ENCODE peak calls at places on chromosomes 3 and 15, in ten cellular contexts. One of them, this sample, is unnamed.

GRCh38 chr15:71044006-71044405 is 71.3 kb upstream of the THSD4 start:
- DNase-seq in NCI-H1048: no peak
- DNase-seq in NCI-H1105 treated with DMSO at 0.1 percent for 48 hours: no peak
- DNase-seq in choroid plexus epithelial cell: peak
- DNase-seq in MCF 10A: peak
- DNase-seq in tibial artery: no peak
- DNase-seq in GM13976: no peak
- DNase-seq in stimulated activated CD4-positive, alpha-beta T cell treated with anti-CD3 and anti-CD28 coated beads, TNF-alpha, amount 100 ng/mL, for 1 hour: no peak
- DNase-seq in astrocyte of the spinal cord: peak
- DNase-seq in activated effector memory CD4-positive, alpha-beta T cell treated with anti-CD3 and anti-CD28 coated beads, Interleukin-2, amount 50 U/mL, for 16 hours: no peak
- DNase-seq in this sample: peak

GRCh38 chr3:159635047-159635641 is 353.5 kb upstream of the IL12A start:
- DNase-seq in GM13976: no peak
- DNase-seq in NCI-H1105 treated with DMSO at 0.1 percent for 48 hours: no peak
- DNase-seq in NCI-H1048: no peak
- DNase-seq in astrocyte of the spinal cord: peak
- DNase-seq in choroid plexus epithelial cell: peak
- DNase-seq in activated effector memory CD4-positive, alpha-beta T cell treated with anti-CD3 and anti-CD28 coated beads, Interleukin-2, amount 50 U/mL, for 16 hours: no peak
- DNase-seq in tibial artery: no peak
- DNase-seq in MCF 10A: peak
- DNase-seq in stimulated activated CD4-positive, alpha-beta T cell treated with anti-CD3 and anti-CD28 coated beads, TNF-alpha, amount 100 ng/mL, for 1 hour: no peak
- DNase-seq in this sample: peak

GRCh38 chr15:40146037-40146436 is 14.8 kb upstream of the BUB1B start:
- DNase-seq in NCI-H1105 treated with DMSO at 0.1 percent for 48 hours: no peak
- DNase-seq in MCF 10A: peak
- DNase-seq in astrocyte of the spinal cord: peak
- DNase-seq in stimulated activated CD4-positive, alpha-beta T cell treated with anti-CD3 and anti-CD28 coated beads, TNF-alpha, amount 100 ng/mL, for 1 hour: no peak
- DNase-seq in NCI-H1048: no peak
- DNase-seq in tibial artery: no peak
- DNase-seq in GM13976: no peak
- DNase-seq in activated effector memory CD4-positive, alpha-beta T cell treated with anti-CD3 and anti-CD28 coated beads, Interleukin-2, amount 50 U/mL, for 16 hours: no peak
- DNase-seq in choroid plexus epithelial cell: peak
- DNase-seq in this sample: peak

GRCh38 chr3:170356596-170357175 is 829 bp upstream of the SKIL start:
- DNase-seq in astrocyte of the spinal cord: peak
- DNase-seq in choroid plexus epithelial cell: no peak
- DNase-seq in MCF 10A: peak
- DNase-seq in NCI-H1048: no peak
- DNase-seq in GM13976: peak
- DNase-seq in tibial artery: peak
- DNase-seq in NCI-H1105 treated with DMSO at 0.1 percent for 48 hours: peak
- DNase-seq in stimulated activated CD4-positive, alpha-beta T cell treated with anti-CD3 and anti-CD28 coated beads, TNF-alpha, amount 100 ng/mL, for 1 hour: peak
- DNase-seq in activated effector memory CD4-positive, alpha-beta T cell treated with anti-CD3 and anti-CD28 coated beads, Interleukin-2, amount 50 U/mL, for 16 hours: peak
- DNase-seq in this sample: peak

GRCh38 chr3:49740427-49740826 is 16.7 kb upstream of the GMPPB start:
- DNase-seq in MCF 10A: no peak
- DNase-seq in stimulated activated CD4-positive, alpha-beta T cell treated with anti-CD3 and anti-CD28 coated beads, TNF-alpha, amount 100 ng/mL, for 1 hour: no peak
- DNase-seq in NCI-H1105 treated with DMSO at 0.1 percent for 48 hours: no peak
- DNase-seq in GM13976: no peak
- DNase-seq in NCI-H1048: no peak
- DNase-seq in activated effector memory CD4-positive, alpha-beta T cell treated with anti-CD3 and anti-CD28 coated beads, Interleukin-2, amount 50 U/mL, for 16 hours: no peak
- DNase-seq in astrocyte of the spinal cord: no peak
- DNase-seq in choroid plexus epithelial cell: no peak
- DNase-seq in tibial artery: no peak
- DNase-seq in this sample: no peak

GRCh38 chr15:52254331-52254730 is 41.3 kb downstream of the MYO5C start:
- DNase-seq in stimulated activated CD4-positive, alpha-beta T cell treated with anti-CD3 and anti-CD28 coated beads, TNF-alpha, amount 100 ng/mL, for 1 hour: no peak
- DNase-seq in activated effector memory CD4-positive, alpha-beta T cell treated with anti-CD3 and anti-CD28 coated beads, Interleukin-2, amount 50 U/mL, for 16 hours: no peak
- DNase-seq in NCI-H1105 treated with DMSO at 0.1 percent for 48 hours: no peak
- DNase-seq in choroid plexus epithelial cell: no peak
- DNase-seq in NCI-H1048: no peak
- DNase-seq in astrocyte of the spinal cord: no peak
- DNase-seq in tibial artery: no peak
- DNase-seq in GM13976: no peak
- DNase-seq in MCF 10A: no peak
- DNase-seq in this sample: no peak

GRCh38 chr3:129415830-129416229 is 12.6 kb downstream of the EFCAB12 start:
- DNase-seq in activated effector memory CD4-positive, alpha-beta T cell treated with anti-CD3 and anti-CD28 coated beads, Interleukin-2, amount 50 U/mL, for 16 hours: no peak
- DNase-seq in NCI-H1105 treated with DMSO at 0.1 percent for 48 hours: no peak
- DNase-seq in NCI-H1048: no peak
- DNase-seq in stimulated activated CD4-positive, alpha-beta T cell treated with anti-CD3 and anti-CD28 coated beads, TNF-alpha, amount 100 ng/mL, for 1 hour: no peak
- DNase-seq in tibial artery: peak
- DNase-seq in GM13976: no peak
- DNase-seq in astrocyte of the spinal cord: no peak
- DNase-seq in choroid plexus epithelial cell: no peak
- DNase-seq in MCF 10A: no peak
- DNase-seq in this sample: no peak

GRCh38 chr3:160217675-160218074 is 7.5 kb upstream of the C3orf80 start:
- DNase-seq in NCI-H1105 treated with DMSO at 0.1 percent for 48 hours: no peak
- DNase-seq in MCF 10A: no peak
- DNase-seq in astrocyte of the spinal cord: no peak
- DNase-seq in GM13976: no peak
- DNase-seq in stimulated activated CD4-positive, alpha-beta T cell treated with anti-CD3 and anti-CD28 coated beads, TNF-alpha, amount 100 ng/mL, for 1 hour: no peak
- DNase-seq in choroid plexus epithelial cell: no peak
- DNase-seq in activated effector memory CD4-positive, alpha-beta T cell treated with anti-CD3 and anti-CD28 coated beads, Interleukin-2, amount 50 U/mL, for 16 hours: no peak
- DNase-seq in tibial artery: no peak
- DNase-seq in NCI-H1048: no peak
- DNase-seq in this sample: no peak